ENCODE peak calls at places on chromosomes 16 and 17, in six cellular contexts. U, V, T, F, Y and J are unnamed samples.

GRCh38 chr17:8257801-8258200 is 8.7 kb downstream of the PFAS start:
- DNase-seq in U (no peak), V (no peak), T (no peak), F (no peak), Y (no peak), J (no peak)

GRCh38 chr17:74182041-74182783 is 21.3 kb upstream of the RPL38 start:
- DNase-seq in U (no peak), V (no peak), T (no peak), F (no peak), Y (no peak), J (no peak)

GRCh38 chr17:40407460-40407859 is 10.2 kb downstream of the TOP2A start:
- DNase-seq in U (no peak), V (no peak), T (no peak), F (no peak), Y (no peak), J (no peak)

GRCh38 chr17:41098476-41098875 is 534 bp upstream of the KRTAP4-8 start:
- DNase-seq in U (no peak), V (no peak), T (no peak), F (no peak), Y (peak), J (peak)

GRCh38 chr17:74274703-74275340 is 788 bp downstream of the DNAI2 start:
- DNase-seq in U (no peak), V (no peak), T (no peak), F (no peak), Y (no peak), J (no peak)

GRCh38 chr17:12745481-12745880 is 43.8 kb upstream of the ARHGAP44 start:
- DNase-seq in U (no peak), V (no peak), T (no peak), F (no peak), Y (no peak), J (no peak)

GRCh38 chr16:27273670-27274522 is 5.3 kb upstream of the NSMCE1 start:
- DNase-seq in U (no peak), V (peak), T (no peak), F (no peak), Y (no peak), J (no peak)

GRCh38 chr16:3142327-3142726 is 7.5 kb downstream of the ZNF213 start:
- DNase-seq in U (peak), V (no peak), T (no peak), F (no peak), Y (no peak), J (no peak)

GRCh38 chr17:80539022-80539421 is 5.6 kb upstream of the RPTOR start:
- DNase-seq in U (no peak), V (no peak), T (peak), F (no peak), Y (no peak), J (no peak)

GRCh38 chr16:53099318-53100130 is 44.7 kb downstream of the CHD9 start:
- DNase-seq in U (peak), V (peak), T (peak), F (no peak), Y (peak), J (peak)

GRCh38 chr17:27490391-27490790 is 34.1 kb downstream of the KSR1 start:
- DNase-seq in U (no peak), V (no peak), T (no peak), F (no peak), Y (no peak), J (no peak)

GRCh38 chr17:7997186-7997585 is 5.2 kb upstream of the GUCY2D start:
- DNase-seq in U (no peak), V (peak), T (peak), F (no peak), Y (peak), J (no peak)

GRCh38 chr16:70749006-70749678 is 51.8 kb downstream of the VAC14 start:
- DNase-seq in U (peak), V (no peak), T (no peak), F (no peak), Y (peak), J (no peak)

GRCh38 chr16:56279132-56279531 is 87.8 kb downstream of the GNAO1 start:
- DNase-seq in U (peak), V (no peak), T (no peak), F (no peak), Y (no peak), J (no peak)

GRCh38 chr17:38451840-38452529 is 23.7 kb downstream of the ARHGAP23 start:
- DNase-seq in U (no peak), V (no peak), T (peak), F (peak), Y (peak), J (peak)

GRCh38 chr17:75539969-75540729 is 14.7 kb downstream of the LLGL2 start:
- DNase-seq in U (no peak), V (no peak), T (no peak), F (no peak), Y (no peak), J (no peak)

GRCh38 chr16:68800257-68800875 is 43.0 kb upstream of the TANGO6 start:
- DNase-seq in U (no peak), V (peak), T (peak), F (peak), Y (peak), J (peak)

GRCh38 chr17:14986127-14986526 is 279.0 kb downstream of the PMP22 start:
- DNase-seq in U (no peak), V (no peak), T (no peak), F (no peak), Y (peak), J (no peak)

GRCh38 chr17:50129946-50130777 is at the start of gene SAMD14:
- DNase-seq in U (no peak), V (no peak), T (peak), F (no peak), Y (no peak), J (no peak)

GRCh38 chr16:48687421-48688038 is 77.5 kb upstream of the N4BP1 start:
- DNase-seq in U (peak), V (peak), T (peak), F (peak), Y (peak), J (peak)

GRCh38 chr17:27912989-27913388 is 19.8 kb upstream of the LYRM9 start:
- DNase-seq in U (no peak), V (no peak), T (no peak), F (no peak), Y (no peak), J (no peak)

GRCh38 chr17:58172369-58173071 is 5.7 kb downstream of the OR4D2 start:
- DNase-seq in U (no peak), V (peak), T (peak), F (no peak), Y (peak), J (peak)

GRCh38 chr17:57995076-57995956 is 7.3 kb upstream of the VEZF1 start:
- DNase-seq in U (no peak), V (peak), T (peak), F (no peak), Y (peak), J (peak)

GRCh38 chr17:50768348-50768761 is 1.0 kb upstream of the ANKRD40CL start:
- DNase-seq in U (peak), V (peak), T (no peak), F (no peak), Y (peak), J (peak)

GRCh38 chr16:88377961-88378360 is 4.8 kb upstream of the ZNF469 start:
- DNase-seq in U (peak), V (no peak), T (no peak), F (no peak), Y (no peak), J (no peak)

GRCh38 chr16:56346131-56346890 is 79.0 kb downstream of the AMFR start:
- DNase-seq in U (peak), V (no peak), T (no peak), F (no peak), Y (no peak), J (no peak)

GRCh38 chr16:11399261-11399831 is 54.1 kb downstream of the RMI2 start:
- DNase-seq in U (no peak), V (no peak), T (no peak), F (no peak), Y (no peak), J (no peak)

GRCh38 chr16:78693496-78693895 is 594.0 kb downstream of the WWOX start:
- DNase-seq in U (no peak), V (no peak), T (no peak), F (no peak), Y (no peak), J (no peak)

GRCh38 chr16:79767597-79768280 is 167.2 kb upstream of the MAF start:
- DNase-seq in U (peak), V (peak), T (peak), F (no peak), Y (no peak), J (no peak)
- TF ChIP-seq CTCF in U (no peak), V (peak), T (peak), F (peak), Y (no peak), J (no peak)

GRCh38 chr16:1102333-1102700 is 6.3 kb upstream of the C1QTNF8 start:
- DNase-seq in U (no peak), V (no peak), T (no peak), F (no peak), Y (no peak), J (no peak)
- TF ChIP-seq CTCF in U (no peak), V (no peak), T (no peak), F (no peak), Y (no peak), J (no peak)

DNA sequence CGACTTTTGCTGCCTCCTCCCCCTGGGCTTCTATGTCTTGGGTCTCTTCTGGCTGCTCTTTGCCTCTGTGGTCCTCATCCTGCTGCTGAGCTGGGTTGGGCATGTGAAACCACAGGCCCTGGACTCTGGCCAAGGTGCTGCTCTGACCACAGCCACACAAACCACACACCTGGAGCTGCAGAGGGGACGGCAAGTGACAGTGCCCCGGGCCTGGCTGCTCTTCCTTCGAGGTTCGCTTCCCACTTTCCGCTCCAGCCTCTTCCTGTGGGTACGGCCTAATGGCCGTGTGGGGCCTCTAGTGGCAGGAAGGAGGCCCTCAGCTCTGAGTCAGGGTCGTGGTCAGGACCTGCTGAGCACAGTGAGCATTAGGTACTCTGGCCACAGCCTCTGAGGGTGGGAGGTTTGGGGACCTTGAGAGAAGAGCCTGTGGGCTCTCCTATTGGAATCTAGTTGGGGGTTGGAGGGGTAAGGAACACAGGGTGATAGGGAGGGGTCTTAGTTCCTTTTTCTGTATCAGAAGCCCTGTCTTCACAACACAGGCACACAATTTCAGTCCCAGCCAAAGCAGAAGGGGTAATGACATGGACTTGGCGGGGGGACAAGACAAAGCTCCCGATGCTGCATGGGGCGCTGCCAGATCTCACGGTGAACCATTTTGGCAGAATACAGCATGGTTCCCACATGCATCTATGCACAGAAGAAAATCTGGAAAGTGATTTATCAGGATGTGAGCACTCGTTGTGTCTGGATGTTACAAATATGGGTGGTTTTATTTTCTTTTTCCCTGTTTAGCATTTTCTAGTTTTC is 2.3 kb downstream of the GP1BA start:
- DNase-seq in U (peak), V (peak), T (no peak), F (no peak), Y (peak), J (no peak)
- TF ChIP-seq CTCF in U (no peak), V (peak), T (peak), F (peak), Y (peak), J (no peak)

GRCh38 chr16:89669755-89670154 is 12.1 kb downstream of the SPATA33 start:
- DNase-seq in U (no peak), V (no peak), T (no peak), F (no peak), Y (no peak), J (no peak)

GRCh38 chr16:89670496-89671431 is 13.1 kb downstream of the SPATA33 start:
- DNase-seq in U (no peak), V (peak), T (no peak), F (no peak), Y (peak), J (no peak)

GRCh38 chr16:89668790-89669158 is 11.1 kb downstream of the SPATA33 start:
- DNase-seq in U (no peak), V (no peak), T (no peak), F (no peak), Y (no peak), J (no peak)

GRCh38 chr16:89672177-89672941 is 14.1 kb upstream of the CDK10 start:
- DNase-seq in U (no peak), V (no peak), T (no peak), F (no peak), Y (no peak), J (no peak)

DNA sequence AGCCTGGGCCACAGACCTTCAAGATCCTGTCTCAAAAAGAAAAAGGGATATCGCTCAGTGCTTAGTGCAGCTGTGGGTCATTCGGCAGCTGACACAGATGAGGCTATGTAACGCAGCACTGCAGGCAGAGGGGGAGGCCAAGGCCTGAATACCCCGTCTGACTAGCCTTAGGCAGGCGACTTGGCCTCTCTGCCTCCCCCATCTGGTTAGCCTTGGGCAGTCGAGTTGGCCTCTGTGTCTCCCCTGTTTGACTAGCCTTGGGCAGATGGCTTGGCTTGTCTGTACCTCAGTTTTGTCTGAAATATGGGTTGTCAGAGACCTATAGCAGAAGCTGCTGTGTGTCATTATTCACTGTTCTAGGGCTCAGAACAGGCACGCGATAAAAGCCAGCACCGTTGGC is 10.0 kb downstream of the SPATA33 start:
- DNase-seq in U (no peak), V (no peak), T (no peak), F (no peak), Y (no peak), J (no peak)
- TF ChIP-seq CTCF in U (no peak), V (no peak), T (no peak), F (no peak), Y (no peak), J (no peak)

DNA sequence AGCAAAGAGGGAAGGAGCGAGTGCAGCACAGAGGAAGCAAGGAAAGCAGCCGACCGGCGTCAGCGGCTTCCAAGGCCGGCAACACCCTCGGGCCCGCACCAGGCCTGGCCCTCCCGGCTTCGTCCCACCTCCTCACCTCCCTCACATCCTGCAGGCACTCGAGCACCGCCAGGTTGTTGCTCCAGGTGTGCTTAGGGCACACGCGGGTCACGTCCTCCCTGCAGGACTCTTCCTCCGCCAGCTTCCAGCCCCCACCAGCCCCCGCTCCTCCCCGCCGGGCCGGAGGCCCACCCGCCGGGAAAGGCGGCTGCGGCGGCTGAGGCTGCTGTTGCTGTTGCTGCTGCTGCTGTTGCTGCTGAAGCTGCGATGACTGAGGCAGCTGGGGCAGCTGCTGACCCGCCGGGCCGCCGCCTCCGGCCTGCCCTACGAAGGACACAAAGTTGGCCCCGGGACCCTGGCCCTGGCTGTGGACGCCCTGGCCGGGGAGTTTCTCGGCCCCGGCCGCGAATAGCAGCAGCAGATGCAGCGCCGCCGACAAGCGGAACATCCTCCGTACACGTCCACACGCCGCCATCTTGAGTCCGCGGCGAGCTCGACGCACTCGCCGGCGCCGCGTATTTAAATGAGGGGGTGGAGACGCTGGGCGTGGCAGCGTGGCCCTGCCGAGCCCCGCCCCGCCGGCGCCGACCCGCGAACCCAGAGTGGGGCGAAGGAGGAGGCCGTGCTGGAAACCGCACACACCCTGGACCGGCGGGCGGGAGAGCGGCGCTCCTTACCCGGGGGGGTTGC is at the start of gene GLG1:
- DNase-seq in U (peak), V (peak), T (peak), F (no peak), Y (peak), J (peak)
- TF ChIP-seq CTCF in U (no peak), V (peak), T (no peak), F (no peak), Y (no peak), J (no peak)

DNA sequence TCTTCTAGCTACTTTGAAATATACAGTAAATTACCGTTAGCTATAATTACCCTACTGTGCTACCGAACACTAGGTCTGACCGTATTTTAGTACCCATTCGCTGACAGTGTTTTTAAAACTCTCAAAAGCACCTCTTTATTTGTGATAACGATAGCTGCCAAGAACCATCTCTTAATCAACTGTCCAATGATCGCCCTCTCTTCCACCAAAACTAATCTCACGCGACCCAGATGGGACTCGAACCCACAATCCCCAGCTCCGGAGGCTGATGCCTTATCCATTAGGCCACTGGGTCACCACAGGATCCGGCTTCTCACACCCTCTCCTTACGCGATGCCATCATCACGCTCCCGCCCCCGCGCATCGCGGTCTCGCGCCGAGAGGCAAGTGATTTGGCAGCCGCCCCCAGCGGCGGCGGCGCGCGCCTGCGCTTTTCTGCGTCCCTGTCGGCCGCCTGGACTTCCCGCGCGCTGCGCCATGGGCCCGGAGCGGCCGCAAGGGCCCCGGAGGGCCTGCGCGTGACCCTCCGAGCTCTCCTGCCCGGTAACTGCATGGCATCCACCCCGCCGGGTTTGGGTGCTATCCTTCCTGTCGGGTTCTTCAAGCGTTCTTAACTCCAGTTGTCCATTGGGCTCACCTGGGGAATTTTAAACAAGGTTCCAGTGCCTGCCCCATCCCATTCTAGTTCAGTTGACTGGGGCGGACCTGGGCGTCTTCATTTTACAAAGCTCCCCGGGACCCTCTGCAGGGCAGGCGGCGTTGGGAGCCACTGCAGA is 15.7 kb upstream of the KPNA2 start:
- DNase-seq in U (peak), V (peak), T (peak), F (peak), Y (peak), J (peak)
- TF ChIP-seq CTCF in U (peak), V (peak), T (peak), F (peak), Y (no peak), J (peak)